ENCODE peak calls at places on chromosomes 3 and 15, in eight cellular contexts. A, K, G, H, I, R, S and N are unnamed samples.
A peak's percentile ranks its signal among the peaks of the same experiment; 100 is the strongest.

GRCh38 chr3:56899851-56900250 is 98.1 kb upstream of the ARHGEF3 start:
- DNase-seq in A (no peak), K (no peak), G (no peak), H (no peak), I (no peak), R (no peak), S (no peak), N (no peak)

GRCh38 chr3:187720337-187720670 is 17.9 kb upstream of the RTP2 start:
- DNase-seq in A (no peak), K (no peak), G (no peak), H (no peak), I (no peak), R (no peak), S (no peak), N (no peak)

GRCh38 chr3:113698891-113699465 is 2.5 kb upstream of the USF3 start:
- DNase-seq in A (peak; percentile 20), K (peak; percentile 34), G (no peak), H (no peak), I (peak; percentile 7), R (no peak), S (no peak), N (no peak)

GRCh38 chr15:56353119-56353518 is 12.1 kb upstream of the TEX9 start:
- DNase-seq in A (no peak), K (no peak), G (no peak), H (no peak), I (no peak), R (no peak), S (no peak), N (no peak)

GRCh38 chr3:150599611-150600297 is 3.4 kb upstream of the SELENOT start:
- DNase-seq in A (no peak), K (peak; percentile 72), G (no peak), H (no peak), I (no peak), R (no peak), S (no peak), N (no peak)

GRCh38 chr3:155745795-155746550 is 1.1 kb upstream of the PLCH1 start:
- DNase-seq in A (no peak), K (peak; percentile 14), G (no peak), H (peak; percentile 86), I (no peak), R (no peak), S (no peak), N (no peak)

GRCh38 chr3:171172070-171172469 is 145.6 kb upstream of the SLC2A2 start:
- DNase-seq in A (no peak), K (no peak), G (no peak), H (no peak), I (peak; percentile 11), R (no peak), S (no peak), N (no peak)

GRCh38 chr3:24490151-24490550 is 4.5 kb downstream of the THRB start:
- DNase-seq in A (no peak), K (peak; percentile 83), G (no peak), H (no peak), I (no peak), R (peak; percentile 43), S (no peak), N (no peak)

GRCh38 chr3:149395107-149396089 is 17.9 kb upstream of the TM4SF1 start:
- DNase-seq in A (no peak), K (peak; percentile 84), G (no peak), H (peak; percentile 45), I (no peak), R (peak; percentile 59), S (no peak), N (no peak)

GRCh38 chr3:122101646-122102045 is 46.5 kb downstream of the CD86 start:
- DNase-seq in A (no peak), K (peak; percentile 63), G (no peak), H (peak; percentile 87), I (peak; percentile 62), R (no peak), S (no peak), N (no peak)

GRCh38 chr3:168040624-168041208 is 55.0 kb downstream of the GOLIM4 start:
- DNase-seq in A (no peak), K (peak; percentile 80), G (no peak), H (peak; percentile 73), I (no peak), R (no peak), S (no peak), N (no peak)

GRCh38 chr3:12990306-12990705 is 82.9 kb downstream of the IQSEC1 start:
- DNase-seq in A (no peak), K (no peak), G (no peak), H (no peak), I (no peak), R (no peak), S (no peak), N (no peak)

GRCh38 chr3:72593881-72594397 is 254.3 kb downstream of the SHQ1 start:
- DNase-seq in A (no peak), K (peak; percentile 30), G (no peak), H (no peak), I (no peak), R (no peak), S (no peak), N (no peak)

GRCh38 chr3:143601738-143602480 is 246.4 kb downstream of the SLC9A9 start:
- DNase-seq in A (no peak), K (peak; percentile 95), G (no peak), H (no peak), I (no peak), R (peak; percentile 31), S (no peak), N (peak; percentile 28)

GRCh38 chr3:52286777-52287110 is 884 bp upstream of the GLYCTK start:
- DNase-seq in A (no peak), K (peak; percentile 61), G (no peak), H (no peak), I (no peak), R (no peak), S (no peak), N (no peak)

GRCh38 chr3:165669967-165670366 is 167.3 kb downstream of the BCHE start:
- DNase-seq in A (no peak), K (peak; percentile 3), G (no peak), H (no peak), I (no peak), R (no peak), S (no peak), N (no peak)

GRCh38 chr3:47022540-47023161 is 43.2 kb downstream of the NBEAL2 start:
- DNase-seq in A (no peak), K (peak; percentile 38), G (no peak), H (peak; percentile 43), I (no peak), R (no peak), S (no peak), N (no peak)